ENCODE peak calls at places on chromosome 14, in seven cellular contexts. D, T, R, I, A, X and L are unnamed samples.

GRCh38 chr14:68665792-68666195 is 127.1 kb downstream of the ZFP36L1 start:
- DNase-seq in A (no peak), D (no peak), T (no peak), X (no peak), R (no peak), I (no peak), L (no peak)

GRCh38 chr14:90159147-90159546 is 97.2 kb upstream of the PSMC1 start:
- DNase-seq in D (no peak), R (no peak), I (no peak), T (no peak), A (no peak), X (no peak), L (no peak)

GRCh38 chr14:82854851-82855250 is 1321.2 kb upstream of the SEL1L start:
- DNase-seq in T (no peak), D (no peak), I (no peak), X (no peak), R (no peak), A (no peak), L (no peak)

GRCh38 chr14:91918159-91918883 is 29.2 kb downstream of the FBLN5 start:
- DNase-seq in I (no peak), A (no peak), T (no peak), R (no peak), X (peak; percentile 50), D (no peak), L (no peak)

GRCh38 chr14:56996721-56997399 is 186.6 kb upstream of the OTX2 start:
- DNase-seq in I (no peak), R (peak; percentile 35), T (no peak), A (no peak), X (no peak), D (no peak), L (no peak)

GRCh38 chr14:93993382-93993781 is 3.7 kb upstream of the CCDC197 start:
- DNase-seq in X (no peak), T (no peak), R (no peak), D (no peak), A (no peak), I (no peak), L (no peak)

GRCh38 chr14:21066882-21067502 is 3.1 kb upstream of the ARHGEF40 start:
- DNase-seq in T (no peak), I (no peak), X (no peak), A (no peak), D (no peak), R (no peak), L (no peak)

GRCh38 chr14:69346710-69347109 is 51.4 kb downstream of the ERH start:
- DNase-seq in D (peak; percentile 29), I (no peak), T (no peak), R (peak; percentile 70), A (peak; percentile 75), X (peak; percentile 18), L (peak; percentile 47)

GRCh38 chr14:104895786-104896642 is 28.7 kb upstream of the PLD4 start:
- DNase-seq in X (peak; percentile 91), D (peak; percentile 14), T (no peak), A (no peak), I (peak; percentile 69), R (no peak), L (no peak)

GRCh38 chr14:106277503-106277902 is 751.1 kb downstream of the TMEM121 start:
- DNase-seq in D (no peak), R (peak; percentile 45), T (no peak), A (no peak), X (no peak), I (no peak), L (no peak)
- TF ChIP-seq CTCF in D (peak; percentile 38), R (no peak), T (no peak), A (no peak), X (peak; percentile 46), I (no peak), L (no peak)

DNA sequence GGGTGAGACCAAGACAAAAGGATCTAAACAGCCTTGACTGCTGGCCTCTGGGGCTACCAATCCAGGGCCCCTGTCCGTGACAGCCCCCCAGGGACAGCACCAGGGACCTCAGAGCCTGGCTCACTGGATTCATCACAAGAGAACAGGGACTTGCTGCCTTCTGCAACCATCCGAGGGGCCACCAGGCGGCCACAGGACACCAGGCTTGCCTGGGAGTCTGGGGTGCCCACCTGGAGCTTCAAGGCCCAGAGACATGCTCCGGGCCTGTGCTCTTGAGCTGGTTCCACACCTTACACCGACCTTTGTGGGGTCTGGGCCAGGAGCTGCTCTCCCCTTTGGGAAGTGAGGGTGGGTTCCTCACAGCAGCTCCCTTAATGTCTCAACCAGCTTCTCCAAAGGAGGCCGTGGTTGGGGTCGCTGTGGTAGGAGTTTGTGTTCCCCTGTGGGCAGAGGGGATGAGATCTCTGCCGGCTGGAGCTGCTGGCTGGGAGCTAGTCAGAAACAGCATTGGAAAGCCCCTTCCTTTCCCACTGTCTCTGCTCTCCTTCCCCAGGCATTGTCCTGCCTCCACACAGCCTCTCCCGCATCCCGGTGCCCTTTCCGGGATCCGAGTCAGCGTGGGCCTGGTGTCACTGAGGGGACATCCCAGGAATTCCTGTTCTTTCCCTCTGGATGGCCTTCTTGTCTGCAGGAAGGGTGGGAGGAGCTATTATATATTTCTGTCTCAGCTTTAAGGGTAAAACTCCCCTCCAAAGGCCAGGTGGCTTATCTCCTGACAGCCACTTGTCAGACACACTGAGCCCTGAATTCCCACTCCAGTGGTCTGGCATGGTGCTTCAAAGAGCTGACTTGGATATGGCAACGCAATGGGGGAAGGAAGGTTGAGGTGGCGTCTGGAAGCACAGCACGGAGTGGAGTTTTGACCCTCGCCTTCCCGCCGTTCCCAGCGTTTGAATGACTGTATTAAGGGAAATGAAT is 5.1 kb upstream of the PAPLN start:
- DNase-seq in T (no peak), A (peak; percentile 51), R (peak; percentile 60), X (no peak), I (no peak), D (no peak), L (no peak)
- TF ChIP-seq CTCF in T (peak; percentile 40), A (peak; percentile 50), R (peak; percentile 60), X (no peak), I (no peak), D (no peak), L (peak; percentile 65)

DNA sequence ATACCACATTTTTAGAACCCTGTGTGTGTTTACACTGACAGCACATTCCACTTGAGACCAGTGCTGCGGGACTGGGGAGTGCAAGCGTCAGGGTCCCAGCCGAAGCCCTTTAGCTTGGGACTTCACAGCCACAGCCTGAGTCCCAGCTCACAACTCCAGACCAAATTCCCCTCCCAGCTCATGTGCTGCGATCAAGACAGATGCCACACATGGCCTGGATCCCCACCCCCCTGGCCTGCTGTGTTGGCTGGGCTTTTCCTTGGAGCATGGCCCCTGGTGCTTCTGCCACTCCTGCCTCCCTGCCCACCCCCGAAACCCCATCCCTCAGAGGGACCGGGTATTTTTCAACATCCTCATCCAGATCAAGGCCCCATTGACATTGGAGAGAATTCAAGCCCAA is 63.7 kb downstream of the WDR20 start:
- DNase-seq in T (no peak), D (no peak), A (no peak), R (no peak), I (no peak), X (no peak), L (no peak)
- TF ChIP-seq CTCF in T (no peak), D (no peak), A (no peak), R (no peak), I (no peak), X (no peak), L (no peak)

DNA sequence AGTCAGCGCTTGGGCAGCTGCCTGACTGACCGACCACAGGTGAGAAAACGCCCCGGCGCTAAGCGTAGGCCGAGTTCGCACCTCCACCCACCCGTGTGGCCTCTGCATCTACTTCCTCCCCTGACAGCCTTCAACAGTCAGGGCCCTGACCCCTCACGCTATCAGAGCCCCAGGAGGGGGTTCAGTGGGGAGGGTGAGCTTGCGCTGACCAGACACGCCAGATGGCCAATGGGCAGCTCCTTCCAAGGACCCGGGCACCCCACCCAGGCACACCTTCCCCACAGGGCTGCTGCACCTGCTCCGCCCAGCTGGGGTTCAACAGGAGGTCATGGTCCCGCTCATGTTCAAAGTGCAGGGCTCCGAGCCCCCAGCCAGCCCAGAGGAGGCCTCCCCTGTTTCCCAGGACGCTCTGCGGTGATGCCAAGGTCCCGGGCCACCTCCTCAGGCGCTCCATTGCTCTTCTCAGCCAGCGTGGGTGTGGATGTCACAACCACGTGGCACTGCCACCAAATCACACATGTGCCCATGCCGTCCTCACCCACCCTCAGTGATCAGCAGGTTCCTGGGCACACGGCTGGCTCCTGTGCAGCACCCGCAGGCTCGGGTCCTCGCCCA is 48.7 kb upstream of the BCL11B start:
- DNase-seq in R (no peak), I (no peak), D (no peak), X (no peak), T (no peak), A (no peak), L (no peak)
- TF ChIP-seq CTCF in R (no peak), I (no peak), D (no peak), X (no peak), T (no peak), A (no peak), L (no peak)

GRCh38 chr14:66111891-66112290 is 374.3 kb upstream of the CCDC196 start:
- DNase-seq in T (no peak), A (no peak), X (no peak), D (no peak), I (no peak), R (no peak), L (no peak)

GRCh38 chr14:66114071-66114470 is 372.1 kb upstream of the CCDC196 start:
- DNase-seq in D (no peak), A (no peak), R (no peak), T (no peak), X (no peak), I (no peak), L (no peak)

GRCh38 chr14:66104486-66104885 is 381.7 kb upstream of the CCDC196 start:
- DNase-seq in T (no peak), X (no peak), A (peak; percentile 15), D (no peak), R (no peak), I (no peak), L (no peak)

GRCh38 chr14:66105819-66106218 is 380.4 kb upstream of the CCDC196 start:
- DNase-seq in I (no peak), A (no peak), X (no peak), D (no peak), R (no peak), T (no peak), L (no peak)

GRCh38 chr14:66109426-66109825 is 376.7 kb upstream of the CCDC196 start:
- DNase-seq in D (no peak), I (no peak), X (no peak), T (no peak), A (no peak), R (no peak), L (no peak)
- TF ChIP-seq CTCF in D (no peak), I (no peak), X (no peak), T (no peak), A (no peak), R (no peak), L (no peak)